ENCODE peak calls at places on chromosomes 13 and 19, in four cellular contexts. One of them, this sample, is unnamed. For H3K4me1, the result is how much of the 10 kb centered on the place peaks cover.

GRCh38 chr13:107867701-107868661 is 347.4 kb downstream of the LIG4 start:
- DNase-seq in A549: peak
- DNase-seq in vagina: no peak
- DNase-seq in IMR-90: peak
- DNase-seq in this sample: no peak

GRCh38 chr19:980133-980998 is 3.8 kb upstream of the WDR18 start:
- DNase-seq in vagina: no peak
- DNase-seq in IMR-90: no peak
- DNase-seq in A549: peak
- DNase-seq in this sample: no peak

GRCh38 chr19:18194554-18195238 is 1.7 kb downstream of the MPV17L2 start:
- DNase-seq in A549: no peak
- DNase-seq in IMR-90: peak
- DNase-seq in vagina: no peak
- DNase-seq in this sample: no peak

GRCh38 chr13:89520468-89520867 is 1827.0 kb upstream of the MIR17HG start:
- DNase-seq in IMR-90: no peak
- DNase-seq in vagina: no peak
- DNase-seq in A549: no peak
- DNase-seq in this sample: no peak

GRCh38 chr19:14689598-14690503 is at the start of gene ZNF333:
- DNase-seq in IMR-90: peak
- DNase-seq in vagina: peak
- DNase-seq in A549: peak
- DNase-seq in this sample: peak

GRCh38 chr19:42322305-42322704 is 3.1 kb upstream of the MEGF8 start:
- DNase-seq in vagina: no peak
- DNase-seq in A549: no peak
- DNase-seq in IMR-90: no peak
- DNase-seq in this sample: no peak

GRCh38 chr13:50224534-50224933 is 209.3 kb downstream of the KCNRG start:
- DNase-seq in IMR-90: peak
- DNase-seq in vagina: no peak
- DNase-seq in A549: no peak
- DNase-seq in this sample: no peak

GRCh38 chr19:14102102-14102696 is 11.6 kb upstream of the SAMD1 start:
- DNase-seq in vagina: no peak
- DNase-seq in IMR-90: no peak
- DNase-seq in A549: no peak
- DNase-seq in this sample: no peak

GRCh38 chr19:30074096-30074495 is 132.1 kb downstream of the URI1 start:
- DNase-seq in A549: no peak
- DNase-seq in vagina: no peak
- DNase-seq in IMR-90: no peak
- DNase-seq in this sample: no peak

GRCh38 chr13:99955747-99956472 is 15.7 kb downstream of the ZIC5 start:
- DNase-seq in IMR-90: peak
- DNase-seq in A549: no peak
- DNase-seq in vagina: no peak
- DNase-seq in this sample: no peak

GRCh38 chr19:10289836-10290438 is at the start of gene ICAM5:
- DNase-seq in A549: peak
- DNase-seq in vagina: no peak
- DNase-seq in IMR-90: peak
- DNase-seq in this sample: no peak

GRCh38 chr13:70864731-70865130 is 756.5 kb upstream of the KLHL1 start:
- DNase-seq in IMR-90: no peak
- DNase-seq in A549: no peak
- DNase-seq in vagina: no peak
- DNase-seq in this sample: no peak

GRCh38 chr13:50275392-50276063 is 260.3 kb downstream of the KCNRG start:
- DNase-seq in A549: no peak
- DNase-seq in IMR-90: no peak
- DNase-seq in vagina: no peak
- DNase-seq in this sample: no peak

GRCh38 chr13:93740334-93740733 is 513.7 kb downstream of the GPC6 start:
- DNase-seq in IMR-90: no peak
- DNase-seq in vagina: no peak
- DNase-seq in A549: no peak
- DNase-seq in this sample: no peak

GRCh38 chr13:29935309-29935981 is 85.0 kb upstream of the UBL3 start:
- DNase-seq in vagina: no peak
- DNase-seq in IMR-90: no peak
- DNase-seq in A549: no peak
- DNase-seq in this sample: no peak

GRCh38 chr13:99980201-99981114 is 1.1 kb upstream of the ZIC2 start:
- DNase-seq in vagina: no peak
- DNase-seq in IMR-90: peak
- DNase-seq in A549: peak
- DNase-seq in this sample: no peak

GRCh38 chr19:23996549-23996948 is 81.9 kb downstream of the ZNF726 start:
- DNase-seq in vagina: no peak
- DNase-seq in IMR-90: no peak
- DNase-seq in A549: peak
- DNase-seq in this sample: peak

GRCh38 chr19:53086949-53087348 is 16.3 kb downstream of the ZNF160 start:
- DNase-seq in vagina: no peak
- DNase-seq in IMR-90: peak
- DNase-seq in A549: no peak
- DNase-seq in this sample: no peak

GRCh38 chr13:31485651-31486051 is 253.7 kb upstream of the RXFP2 start:
- DNase-seq in IMR-90: no peak
- DNase-seq in A549: no peak
- DNase-seq in vagina: no peak
- DNase-seq in this sample: no peak

GRCh38 chr13:32165791-32166190 is 134.2 kb downstream of the FRY start:
- DNase-seq in IMR-90: no peak
- DNase-seq in A549: no peak
- DNase-seq in vagina: no peak
- DNase-seq in this sample: no peak

GRCh38 chr13:52862358-52863206 is 14.1 kb upstream of the PCDH8 start:
- DNase-seq in vagina: no peak
- DNase-seq in A549: peak
- DNase-seq in IMR-90: no peak
- DNase-seq in this sample: no peak

GRCh38 chr19:11418518-11419506 is at the start of gene RGL3:
- DNase-seq in vagina: no peak
- DNase-seq in IMR-90: no peak
- DNase-seq in A549: no peak
- DNase-seq in this sample: peak

GRCh38 chr19:15197275-15198005 is 3.4 kb downstream of the NOTCH3 start:
- DNase-seq in A549: no peak
- DNase-seq in vagina: no peak
- DNase-seq in IMR-90: peak
- DNase-seq in this sample: no peak

GRCh38 chr19:55048446-55048845 is 10.4 kb upstream of the GP6 start:
- DNase-seq in vagina: no peak
- DNase-seq in IMR-90: no peak
- DNase-seq in A549: no peak
- DNase-seq in this sample: no peak

GRCh38 chr19:18763674-18764590 is 27.2 kb downstream of the COMP start:
- DNase-seq in vagina: no peak
- DNase-seq in A549: no peak
- DNase-seq in IMR-90: peak
- DNase-seq in this sample: no peak

GRCh38 chr19:42422576-42423461 is 4.4 kb downstream of the LIPE start:
- DNase-seq in A549: no peak
- DNase-seq in IMR-90: no peak
- DNase-seq in vagina: no peak
- DNase-seq in this sample: no peak

GRCh38 chr13:114145722-114146121 is 13.3 kb upstream of the RASA3 start:
- DNase-seq in IMR-90: no peak
- DNase-seq in vagina: no peak
- DNase-seq in A549: no peak
- DNase-seq in this sample: no peak
- H3K4me1 ChIP-seq in IMR-90: under half
- H3K4me1 ChIP-seq in vagina: under half
- H3K4me1 ChIP-seq in A549: under half
- H3K4me1 ChIP-seq in this sample: under half

DNA sequence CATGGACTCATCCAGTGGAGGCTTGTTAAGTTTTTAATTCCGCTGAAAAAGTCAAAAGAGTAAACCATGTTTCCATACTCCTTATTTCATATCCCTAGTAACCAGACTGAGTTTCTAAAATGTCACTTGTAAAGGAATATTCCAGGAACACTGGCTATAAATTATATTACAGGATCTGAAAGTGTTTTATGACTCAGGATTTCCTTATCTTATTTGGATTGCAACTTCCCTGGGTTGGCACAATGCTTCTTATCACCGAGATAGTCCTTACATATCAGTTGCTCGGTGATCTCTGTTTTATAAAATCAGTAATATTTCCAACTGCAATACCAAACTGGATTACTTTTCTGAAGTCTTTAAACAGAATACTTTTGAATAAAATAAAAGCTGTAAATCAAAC is 180.3 kb upstream of the TSC22D1 start:
- DNase-seq in A549: no peak
- DNase-seq in IMR-90: no peak
- DNase-seq in vagina: no peak
- DNase-seq in this sample: no peak
- H3K4me1 ChIP-seq in A549: under half
- H3K4me1 ChIP-seq in IMR-90: under half
- H3K4me1 ChIP-seq in vagina: under half
- H3K4me1 ChIP-seq in this sample: under half

GRCh38 chr19:13052447-13053232 is 50.0 kb downstream of the LYL1 start:
- DNase-seq in IMR-90: no peak
- DNase-seq in A549: no peak
- DNase-seq in vagina: no peak
- DNase-seq in this sample: no peak

GRCh38 chr19:13051581-13052165 is 51.0 kb downstream of the LYL1 start:
- DNase-seq in A549: peak
- DNase-seq in vagina: no peak
- DNase-seq in IMR-90: peak
- DNase-seq in this sample: no peak

GRCh38 chr19:13053761-13054604 is 48.7 kb downstream of the LYL1 start:
- DNase-seq in IMR-90: peak
- DNase-seq in vagina: no peak
- DNase-seq in A549: peak
- DNase-seq in this sample: no peak

GRCh38 chr19:13054605-13055212 is 47.9 kb downstream of the LYL1 start:
- DNase-seq in IMR-90: no peak
- DNase-seq in vagina: no peak
- DNase-seq in A549: no peak
- DNase-seq in this sample: no peak

DNA sequence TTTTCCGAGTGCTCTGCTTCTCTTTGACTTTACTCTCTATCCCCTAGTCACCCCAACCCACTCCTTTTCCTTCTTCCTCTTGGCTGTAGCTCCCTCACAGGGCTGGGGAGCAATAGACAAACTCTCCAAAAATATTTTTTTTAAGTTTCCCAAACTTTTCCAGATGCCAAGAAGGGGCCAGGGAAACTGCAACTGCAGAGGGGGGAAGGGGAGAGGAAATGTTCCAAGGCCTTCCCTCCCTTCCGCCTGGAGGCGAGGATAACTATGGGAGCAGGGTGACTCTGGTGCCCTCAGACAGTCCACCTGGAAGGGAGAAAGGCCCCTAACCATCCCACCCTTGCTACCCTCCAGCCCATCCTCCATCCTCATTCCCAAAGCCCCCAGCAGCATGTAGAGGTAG is 49.4 kb downstream of the LYL1 start:
- DNase-seq in IMR-90: no peak
- DNase-seq in vagina: no peak
- DNase-seq in A549: no peak
- DNase-seq in this sample: no peak
- H3K4me1 ChIP-seq in IMR-90: half or more
- H3K4me1 ChIP-seq in vagina: half or more
- H3K4me1 ChIP-seq in A549: under half
- H3K4me1 ChIP-seq in this sample: under half

GRCh38 chr19:13055213-13056051 is 47.2 kb downstream of the LYL1 start:
- DNase-seq in A549: no peak
- DNase-seq in vagina: no peak
- DNase-seq in IMR-90: peak
- DNase-seq in this sample: no peak

GRCh38 chr19:13056052-13056660 is 46.5 kb downstream of the LYL1 start:
- DNase-seq in vagina: no peak
- DNase-seq in IMR-90: peak
- DNase-seq in A549: no peak
- DNase-seq in this sample: no peak

GRCh38 chr19:13057744-13058143 is 44.9 kb downstream of the LYL1 start:
- DNase-seq in IMR-90: peak
- DNase-seq in vagina: no peak
- DNase-seq in A549: no peak
- DNase-seq in this sample: no peak

GRCh38 chr19:13058951-13059660 is 43.6 kb downstream of the LYL1 start:
- DNase-seq in vagina: no peak
- DNase-seq in IMR-90: no peak
- DNase-seq in A549: no peak
- DNase-seq in this sample: no peak

GRCh38 chr19:13057147-13057572 is 45.5 kb downstream of the LYL1 start:
- DNase-seq in IMR-90: no peak
- DNase-seq in A549: no peak
- DNase-seq in vagina: no peak
- DNase-seq in this sample: no peak
- H3K4me1 ChIP-seq in IMR-90: half or more
- H3K4me1 ChIP-seq in A549: under half
- H3K4me1 ChIP-seq in vagina: half or more
- H3K4me1 ChIP-seq in this sample: under half

GRCh38 chr19:44752816-44753618 is 4.5 kb downstream of the BCL3 start:
- DNase-seq in IMR-90: peak
- DNase-seq in A549: peak
- DNase-seq in vagina: no peak
- DNase-seq in this sample: no peak
- H3K4me1 ChIP-seq in IMR-90: half or more
- H3K4me1 ChIP-seq in A549: half or more
- H3K4me1 ChIP-seq in vagina: half or more
- H3K4me1 ChIP-seq in this sample: under half

GRCh38 chr13:45333251-45333972 is 7.6 kb downstream of the TPT1 start:
- DNase-seq in A549: no peak
- DNase-seq in vagina: no peak
- DNase-seq in IMR-90: no peak
- DNase-seq in this sample: no peak
- H3K4me1 ChIP-seq in A549: half or more
- H3K4me1 ChIP-seq in vagina: half or more
- H3K4me1 ChIP-seq in IMR-90: under half
- H3K4me1 ChIP-seq in this sample: under half

GRCh38 chr13:110348751-110349150 is 41.7 kb downstream of the COL4A2 start:
- DNase-seq in IMR-90: no peak
- DNase-seq in A549: no peak
- DNase-seq in vagina: no peak
- DNase-seq in this sample: no peak

GRCh38 chr13:110349239-110349638 is 42.2 kb downstream of the COL4A2 start:
- DNase-seq in IMR-90: no peak
- DNase-seq in vagina: no peak
- DNase-seq in A549: no peak
- DNase-seq in this sample: no peak

GRCh38 chr13:110352735-110353134 is 45.7 kb downstream of the COL4A2 start:
- DNase-seq in A549: no peak
- DNase-seq in IMR-90: no peak
- DNase-seq in vagina: no peak
- DNase-seq in this sample: peak

GRCh38 chr13:110351636-110352420 is 44.7 kb downstream of the COL4A2 start:
- DNase-seq in A549: no peak
- DNase-seq in vagina: no peak
- DNase-seq in IMR-90: no peak
- DNase-seq in this sample: no peak

GRCh38 chr13:110350509-110350908 is 43.4 kb downstream of the COL4A2 start:
- DNase-seq in vagina: no peak
- DNase-seq in IMR-90: no peak
- DNase-seq in A549: no peak
- DNase-seq in this sample: no peak
- H3K4me1 ChIP-seq in vagina: under half
- H3K4me1 ChIP-seq in IMR-90: under half
- H3K4me1 ChIP-seq in A549: half or more
- H3K4me1 ChIP-seq in this sample: under half

This sample was measured in iPS DF 6.9.